ENCODE peak calls at places on chromosome 20, in four cellular contexts. One of them, this sample, is unnamed.

GRCh38 chr20:33005132-33005566 is 916 bp upstream of the SUN5 start:
- DNase-seq in anterior cingulate cortex: no peak
- DNase-seq in T follicular helper cell: no peak
- DNase-seq in activated naive CD4-positive, alpha-beta T cell: no peak
- DNase-seq in this sample: no peak

GRCh38 chr20:1333462-1334369 is 4.8 kb upstream of the SDCBP2 start:
- DNase-seq in anterior cingulate cortex: no peak
- DNase-seq in T follicular helper cell: no peak
- DNase-seq in activated naive CD4-positive, alpha-beta T cell: no peak
- DNase-seq in this sample: no peak

GRCh38 chr20:1377984-1378742 is 14.7 kb downstream of the FKBP1A start:
- DNase-seq in anterior cingulate cortex: no peak
- DNase-seq in T follicular helper cell: no peak
- DNase-seq in activated naive CD4-positive, alpha-beta T cell: no peak
- DNase-seq in this sample: no peak

GRCh38 chr20:32483351-32484220 is 101.5 kb downstream of the NOL4L start:
- DNase-seq in anterior cingulate cortex: peak; percentile 70
- DNase-seq in T follicular helper cell: peak; percentile 52
- DNase-seq in activated naive CD4-positive, alpha-beta T cell: peak; percentile 62
- DNase-seq in this sample: peak; percentile 72

GRCh38 chr20:17505664-17506517 is 25.3 kb downstream of the BFSP1 start:
- DNase-seq in anterior cingulate cortex: no peak
- DNase-seq in T follicular helper cell: no peak
- DNase-seq in activated naive CD4-positive, alpha-beta T cell: no peak
- DNase-seq in this sample: no peak

GRCh38 chr20:558117-558516 is 14.5 kb upstream of the CSNK2A1 start:
- DNase-seq in anterior cingulate cortex: no peak
- DNase-seq in T follicular helper cell: no peak
- DNase-seq in activated naive CD4-positive, alpha-beta T cell: no peak
- DNase-seq in this sample: no peak

GRCh38 chr20:4886771-4887527 is 114.4 kb downstream of the SLC23A2 start:
- DNase-seq in anterior cingulate cortex: no peak
- DNase-seq in T follicular helper cell: no peak
- DNase-seq in activated naive CD4-positive, alpha-beta T cell: no peak
- DNase-seq in this sample: no peak

GRCh38 chr20:36969478-36970186 is 18.1 kb upstream of the SAMHD1 start:
- DNase-seq in anterior cingulate cortex: no peak
- DNase-seq in T follicular helper cell: no peak
- DNase-seq in activated naive CD4-positive, alpha-beta T cell: no peak
- DNase-seq in this sample: no peak

GRCh38 chr20:44425923-44426322 is 49.8 kb upstream of the TTPAL start:
- DNase-seq in anterior cingulate cortex: no peak
- DNase-seq in T follicular helper cell: no peak
- DNase-seq in activated naive CD4-positive, alpha-beta T cell: no peak
- DNase-seq in this sample: no peak

GRCh38 chr20:56501116-56501515 is 23.4 kb upstream of the FAM209A start:
- DNase-seq in anterior cingulate cortex: no peak
- DNase-seq in T follicular helper cell: no peak
- DNase-seq in activated naive CD4-positive, alpha-beta T cell: no peak
- DNase-seq in this sample: no peak

This sample was measured in posterior cingulate gyrus.